ENCODE peak calls at places on chromosomes 6 and 20, in four cellular contexts. One of them, this sample, is unnamed. For H3K4me1, the result is how much of the 10 kb centered on the place peaks cover.

GRCh38 chr6:42279144-42279781 is 61.6 kb upstream of the MRPS10 start:
- DNase-seq in transverse colon: peak
- DNase-seq in A549: peak
- DNase-seq in sigmoid colon: peak
- DNase-seq in this sample: peak

GRCh38 chr6:679282-679681 is 13.7 kb downstream of the EXOC2 start:
- DNase-seq in transverse colon: no peak
- DNase-seq in A549: no peak
- DNase-seq in sigmoid colon: no peak
- DNase-seq in this sample: no peak

GRCh38 chr20:44650777-44651493 is 564 bp downstream of the ADA start:
- DNase-seq in transverse colon: no peak
- DNase-seq in A549: no peak
- DNase-seq in sigmoid colon: no peak
- DNase-seq in this sample: no peak

GRCh38 chr6:54981276-54981609 is 134.7 kb downstream of the FAM83B start:
- DNase-seq in transverse colon: no peak
- DNase-seq in A549: no peak
- DNase-seq in sigmoid colon: no peak
- DNase-seq in this sample: no peak

GRCh38 chr6:106089981-106090380 is 3.8 kb downstream of the PRDM1 start:
- DNase-seq in transverse colon: no peak
- DNase-seq in A549: no peak
- DNase-seq in sigmoid colon: no peak
- DNase-seq in this sample: no peak

GRCh38 chr20:43832096-43832816 is 82.4 kb upstream of the TOX2 start:
- DNase-seq in transverse colon: no peak
- DNase-seq in A549: no peak
- DNase-seq in sigmoid colon: peak
- DNase-seq in this sample: no peak

GRCh38 chr20:10922941-10923340 is 249.1 kb upstream of the JAG1 start:
- DNase-seq in transverse colon: no peak
- DNase-seq in A549: no peak
- DNase-seq in sigmoid colon: no peak
- DNase-seq in this sample: no peak

GRCh38 chr6:165186041-165186440 is 123.4 kb downstream of the C6orf118 start:
- DNase-seq in transverse colon: no peak
- DNase-seq in A549: no peak
- DNase-seq in sigmoid colon: no peak
- DNase-seq in this sample: peak

GRCh38 chr6:10314163-10314955 is 100.5 kb downstream of the TFAP2A start:
- DNase-seq in transverse colon: no peak
- DNase-seq in A549: no peak
- DNase-seq in sigmoid colon: no peak
- DNase-seq in this sample: no peak

GRCh38 chr20:23114018-23114417 is 27.9 kb upstream of the CD93 start:
- DNase-seq in transverse colon: no peak
- DNase-seq in A549: no peak
- DNase-seq in sigmoid colon: no peak
- DNase-seq in this sample: no peak

GRCh38 chr20:47142782-47143170 is 213.7 kb downstream of the ZMYND8 start:
- DNase-seq in transverse colon: no peak
- DNase-seq in A549: no peak
- DNase-seq in sigmoid colon: no peak
- DNase-seq in this sample: no peak

GRCh38 chr6:52984247-52984646 is 10.8 kb downstream of the GSTA4 start:
- DNase-seq in transverse colon: no peak
- DNase-seq in A549: no peak
- DNase-seq in sigmoid colon: no peak
- DNase-seq in this sample: no peak

GRCh38 chr6:164520916-164521315 is 788.5 kb downstream of the C6orf118 start:
- DNase-seq in transverse colon: no peak
- DNase-seq in A549: no peak
- DNase-seq in sigmoid colon: no peak
- DNase-seq in this sample: no peak

GRCh38 chr20:17594443-17594842 is 24.6 kb downstream of the DSTN start:
- DNase-seq in transverse colon: no peak
- DNase-seq in A549: no peak
- DNase-seq in sigmoid colon: no peak
- DNase-seq in this sample: peak

GRCh38 chr20:30488941-30489601 is 768.4 kb upstream of the DEFB115 start:
- DNase-seq in transverse colon: no peak
- DNase-seq in A549: no peak
- DNase-seq in sigmoid colon: no peak
- DNase-seq in this sample: peak

GRCh38 chr6:129497591-129498555 is 212.1 kb downstream of the ARHGAP18 start:
- DNase-seq in transverse colon: no peak
- DNase-seq in A549: no peak
- DNase-seq in sigmoid colon: no peak
- DNase-seq in this sample: no peak

GRCh38 chr6:141244366-141244765 is 888.4 kb upstream of the GJE1 start:
- DNase-seq in transverse colon: no peak
- DNase-seq in A549: no peak
- DNase-seq in sigmoid colon: no peak
- DNase-seq in this sample: no peak

GRCh38 chr6:139679516-139680179 is 305.2 kb upstream of the CITED2 start:
- DNase-seq in transverse colon: no peak
- DNase-seq in A549: no peak
- DNase-seq in sigmoid colon: no peak
- DNase-seq in this sample: no peak

GRCh38 chr6:7328159-7328713 is 15.2 kb upstream of the SSR1 start:
- DNase-seq in transverse colon: no peak
- DNase-seq in A549: no peak
- DNase-seq in sigmoid colon: no peak
- DNase-seq in this sample: no peak

GRCh38 chr6:169851641-169852503 is 100.5 kb downstream of the ERMARD start:
- DNase-seq in transverse colon: no peak
- DNase-seq in A549: no peak
- DNase-seq in sigmoid colon: no peak
- DNase-seq in this sample: peak

GRCh38 chr20:41604002-41604401 is 14.2 kb downstream of the CHD6 start:
- DNase-seq in transverse colon: no peak
- DNase-seq in A549: no peak
- DNase-seq in sigmoid colon: no peak
- DNase-seq in this sample: no peak

GRCh38 chr20:4041748-4042411 is 26.5 kb upstream of the RNF24 start:
- DNase-seq in transverse colon: peak
- DNase-seq in A549: peak
- DNase-seq in sigmoid colon: peak
- DNase-seq in this sample: peak

GRCh38 chr20:48783533-48784272 is 44.1 kb downstream of the PREX1 start:
- DNase-seq in transverse colon: no peak
- DNase-seq in A549: no peak
- DNase-seq in sigmoid colon: no peak
- DNase-seq in this sample: no peak

GRCh38 chr6:28585335-28585734 is 59.7 kb downstream of the GPX5 start:
- DNase-seq in transverse colon: no peak
- DNase-seq in A549: no peak
- DNase-seq in sigmoid colon: no peak
- DNase-seq in this sample: no peak

GRCh38 chr6:166757226-166758135 is 130.4 kb upstream of the RPS6KA2 start:
- DNase-seq in transverse colon: no peak
- DNase-seq in A549: no peak
- DNase-seq in sigmoid colon: no peak
- DNase-seq in this sample: peak

GRCh38 chr6:54262499-54262898 is 45.7 kb upstream of the TINAG start:
- DNase-seq in transverse colon: no peak
- DNase-seq in A549: no peak
- DNase-seq in sigmoid colon: no peak
- DNase-seq in this sample: no peak

GRCh38 chr6:11296449-11297375 is 64.2 kb upstream of the NEDD9 start:
- DNase-seq in transverse colon: peak
- DNase-seq in A549: no peak
- DNase-seq in sigmoid colon: no peak
- DNase-seq in this sample: no peak

GRCh38 chr6:79089552-79090404 is 11.7 kb upstream of the PHIP start:
- DNase-seq in transverse colon: no peak
- DNase-seq in A549: no peak
- DNase-seq in sigmoid colon: no peak
- DNase-seq in this sample: no peak

GRCh38 chr20:6908673-6909072 is 141.2 kb downstream of the BMP2 start:
- DNase-seq in transverse colon: no peak
- DNase-seq in A549: no peak
- DNase-seq in sigmoid colon: no peak
- DNase-seq in this sample: no peak

GRCh38 chr20:9699181-9699580 is 139.7 kb downstream of the PAK5 start:
- DNase-seq in transverse colon: no peak
- DNase-seq in A549: no peak
- DNase-seq in sigmoid colon: no peak
- DNase-seq in this sample: no peak

GRCh38 chr6:168615837-168616236 is 174.9 kb downstream of the SMOC2 start:
- DNase-seq in transverse colon: no peak
- DNase-seq in A549: no peak
- DNase-seq in sigmoid colon: peak
- DNase-seq in this sample: peak

GRCh38 chr20:60465439-60465838 is 507.2 kb downstream of the CDH26 start:
- DNase-seq in transverse colon: no peak
- DNase-seq in A549: no peak
- DNase-seq in sigmoid colon: no peak
- DNase-seq in this sample: no peak

GRCh38 chr6:79810878-79811277 is 136.5 kb downstream of the ELOVL4 start:
- DNase-seq in transverse colon: no peak
- DNase-seq in A549: no peak
- DNase-seq in sigmoid colon: no peak
- DNase-seq in this sample: no peak

GRCh38 chr6:113856011-113856551 is 1.1 kb upstream of the MARCKS start:
- DNase-seq in transverse colon: peak
- DNase-seq in A549: peak
- DNase-seq in sigmoid colon: no peak
- DNase-seq in this sample: no peak

GRCh38 chr20:59807909-59808728 is 125.3 kb downstream of the SYCP2 start:
- DNase-seq in transverse colon: no peak
- DNase-seq in A549: no peak
- DNase-seq in sigmoid colon: peak
- DNase-seq in this sample: no peak

DNA sequence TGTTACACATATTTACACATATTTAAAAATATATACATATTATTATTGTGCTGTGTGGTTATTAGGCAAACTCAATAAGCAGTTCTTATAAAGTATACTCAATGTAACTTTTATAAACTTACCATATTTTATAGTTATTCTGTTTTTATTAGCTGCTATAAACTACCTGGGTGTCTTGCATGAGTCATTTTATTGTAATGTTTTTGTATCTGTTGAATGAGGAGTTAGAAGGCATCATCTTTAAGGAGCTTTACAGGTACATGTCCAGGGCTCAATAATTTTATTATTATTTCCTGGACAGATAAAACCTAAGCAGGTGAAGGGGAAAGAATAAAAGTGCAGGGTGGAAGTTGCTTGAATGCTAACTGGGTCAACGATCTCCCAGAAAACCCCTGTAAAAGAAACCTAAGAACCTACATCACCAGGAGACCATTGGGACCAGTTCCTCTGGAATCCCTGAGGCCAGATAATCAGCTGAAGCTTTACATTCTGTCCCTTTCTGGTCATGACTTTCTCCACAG is 37.8 kb downstream of the TRIM38 start:
- DNase-seq in transverse colon: no peak
- DNase-seq in A549: no peak
- DNase-seq in sigmoid colon: no peak
- DNase-seq in this sample: no peak
- H3K4me1 ChIP-seq in transverse colon: under half
- H3K4me1 ChIP-seq in A549: under half
- H3K4me1 ChIP-seq in sigmoid colon: under half
- H3K4me1 ChIP-seq in this sample: under half

DNA sequence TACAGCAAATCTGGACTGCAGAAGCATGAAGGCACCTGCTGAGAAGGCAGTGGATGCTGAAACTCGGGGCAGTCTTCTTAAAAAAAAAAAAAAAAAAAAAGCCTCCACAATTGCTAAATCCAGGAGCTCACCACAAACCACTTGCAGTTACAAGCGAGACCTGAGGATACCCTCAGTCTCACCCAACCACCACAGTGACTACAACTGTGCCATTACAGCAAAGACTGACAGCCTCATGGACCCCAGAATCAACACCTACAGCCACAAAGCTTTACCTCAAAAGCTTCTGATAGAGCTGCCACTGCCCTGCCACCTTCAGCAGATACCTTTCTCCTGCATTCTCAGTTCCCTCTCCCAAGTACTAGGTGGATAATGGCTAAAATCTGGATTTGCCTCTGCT is 9.0 kb downstream of the COL21A1 start:
- DNase-seq in transverse colon: no peak
- DNase-seq in A549: no peak
- DNase-seq in sigmoid colon: no peak
- DNase-seq in this sample: no peak
- TF ChIP-seq EP300 in transverse colon: no peak
- TF ChIP-seq EP300 in A549: no peak
- TF ChIP-seq EP300 in sigmoid colon: no peak
- TF ChIP-seq EP300 in this sample: no peak

DNA sequence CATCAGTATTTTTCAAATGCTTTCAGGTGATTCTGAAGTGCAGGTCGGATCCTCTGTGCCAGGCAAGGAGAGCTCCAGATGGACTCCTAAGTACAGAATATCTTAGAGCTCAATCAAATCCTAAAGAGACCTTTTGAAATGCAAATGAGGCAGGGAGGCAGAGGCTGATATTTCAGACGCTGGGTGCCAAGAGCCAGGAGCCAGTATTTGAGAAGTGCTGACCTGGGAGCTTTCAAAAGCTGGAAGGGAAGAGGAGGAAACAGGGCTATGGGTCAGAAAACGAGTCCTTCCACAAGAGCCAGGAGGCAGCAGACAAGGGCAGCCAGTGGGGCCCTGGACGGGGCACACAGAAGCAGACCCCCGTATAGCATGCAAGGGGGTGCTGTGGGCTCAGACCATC is 46.1 kb upstream of the DSN1 start:
- DNase-seq in transverse colon: no peak
- DNase-seq in A549: no peak
- DNase-seq in sigmoid colon: no peak
- DNase-seq in this sample: no peak
- H3K4me1 ChIP-seq in transverse colon: under half
- H3K4me1 ChIP-seq in A549: under half
- H3K4me1 ChIP-seq in sigmoid colon: under half
- H3K4me1 ChIP-seq in this sample: under half

DNA sequence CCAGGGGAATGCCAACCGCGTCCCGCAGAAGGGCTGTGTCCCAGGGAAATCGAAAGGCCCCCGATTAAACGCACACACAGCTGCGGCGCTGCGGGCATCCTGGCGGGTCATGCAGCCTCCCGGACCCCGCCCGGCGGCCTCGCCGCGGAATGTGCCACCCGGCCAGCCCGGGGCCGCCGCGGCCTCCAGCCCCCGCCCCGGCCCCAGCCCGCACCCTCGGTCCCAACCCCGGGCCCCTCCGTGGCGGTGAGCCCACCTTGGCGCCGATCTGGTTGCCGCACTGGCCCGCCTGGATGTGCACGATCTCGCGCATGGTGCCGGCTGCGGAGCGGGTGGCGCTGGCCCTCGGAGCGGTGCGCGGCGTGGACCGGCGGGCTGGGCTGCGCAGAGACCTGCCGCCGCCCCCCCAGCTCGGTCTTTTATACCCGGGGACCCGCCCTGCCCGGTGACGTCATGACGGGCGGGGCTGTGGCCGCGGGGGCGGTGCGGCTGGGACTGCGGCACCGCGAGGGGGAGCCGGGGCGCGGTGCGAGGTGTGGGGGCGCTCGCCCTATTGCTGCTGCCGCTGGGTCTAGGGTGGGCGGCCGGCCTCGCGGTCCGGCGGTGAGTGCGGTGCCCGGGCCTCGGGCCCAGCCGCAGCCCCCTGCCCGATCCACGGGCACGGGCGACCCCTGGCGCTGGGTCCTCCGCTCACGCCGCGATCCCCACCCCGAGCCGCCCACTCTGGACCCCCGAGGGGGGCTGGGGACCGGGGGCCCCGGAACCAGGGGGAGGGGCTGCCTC is at the start of gene TUBB2A:
- DNase-seq in transverse colon: peak
- DNase-seq in A549: peak
- DNase-seq in sigmoid colon: peak
- DNase-seq in this sample: peak
- TF ChIP-seq EP300 in transverse colon: peak
- TF ChIP-seq EP300 in A549: no peak
- TF ChIP-seq EP300 in sigmoid colon: peak
- TF ChIP-seq EP300 in this sample: no peak

This sample was measured in upper lobe of left lung.